ENCODE peak calls at places on chromosomes 4 and X, in seven cellular contexts. L is endothelial cell of umbilical vein, X is esophagus squamous epithelium, V is uterus, J is lower leg skin, U is ovary, K is A549. H is an unnamed sample.

GRCh38 chr4:18441676-18442075 is 420.1 kb upstream of the LCORL start:
- DNase-seq in L (no peak), K (no peak), X (no peak), V (no peak), U (no peak), J (no peak), H (no peak)

GRCh38 chrX:117969337-117969736 is 147.3 kb downstream of the KLHL13 start:
- DNase-seq in V (no peak), K (no peak), L (no peak), U (no peak), J (no peak), X (no peak), H (no peak)

GRCh38 chr4:158824425-158825274 is 55.8 kb downstream of the FNIP2 start:
- DNase-seq in J (no peak), U (no peak), X (no peak), K (no peak), V (no peak), L (peak), H (no peak)

GRCh38 chr4:83362492-83363329 is 28.1 kb upstream of the HPSE start:
- DNase-seq in V (no peak), U (no peak), L (peak), X (no peak), K (peak), J (no peak), H (peak)

GRCh38 chrX:106898462-106898861 is 4.7 kb downstream of the RIPPLY1 start:
- DNase-seq in X (no peak), V (no peak), J (no peak), L (peak), K (peak), U (no peak), H (no peak)

GRCh38 chr4:1218892-1219552 is 29.9 kb downstream of the CTBP1 start:
- DNase-seq in U (no peak), X (no peak), K (no peak), J (no peak), L (no peak), V (no peak), H (peak)

GRCh38 chr4:113657834-113658233 is 103.7 kb downstream of the CAMK2D start:
- DNase-seq in V (no peak), K (no peak), U (no peak), J (no peak), L (peak), X (no peak), H (no peak)

GRCh38 chr4:53459548-53459947 is 82.1 kb downstream of the FIP1L1 start:
- DNase-seq in L (peak), K (no peak), J (no peak), U (no peak), V (no peak), X (no peak), H (no peak)

GRCh38 chrX:149962010-149962409 is 23.7 kb upstream of the EOLA2 start:
- DNase-seq in K (no peak), J (no peak), U (no peak), V (no peak), X (no peak), L (no peak), H (no peak)

GRCh38 chr4:54717694-54718093 is 59.9 kb downstream of the KIT start:
- DNase-seq in U (no peak), X (no peak), K (no peak), L (no peak), V (no peak), J (no peak), H (no peak)

GRCh38 chr4:87209696-87210095 is 10.7 kb downstream of the KLHL8 start:
- DNase-seq in K (no peak), U (peak), L (no peak), J (peak), X (no peak), V (peak), H (peak)

GRCh38 chrX:120474085-120474484 is 5.0 kb upstream of the LAMP2 start:
- DNase-seq in L (no peak), K (no peak), J (no peak), V (no peak), U (no peak), X (no peak), H (no peak)

GRCh38 chr4:61427818-61428495 is 227.8 kb downstream of the ADGRL3 start:
- DNase-seq in L (no peak), U (no peak), K (no peak), J (no peak), V (no peak), X (no peak), H (no peak)

GRCh38 chr4:2651546-2651945 is 104.6 kb downstream of the TNIP2 start:
- DNase-seq in U (no peak), L (no peak), K (no peak), J (no peak), X (no peak), V (no peak), H (no peak)

GRCh38 chr4:111988514-111988913 is 156.7 kb upstream of the FAM241A start:
- DNase-seq in L (no peak), U (no peak), K (no peak), V (no peak), J (no peak), X (no peak), H (no peak)

GRCh38 chrX:19566359-19567141 is 51.2 kb upstream of the MAP3K15 start:
- DNase-seq in J (no peak), L (peak), X (no peak), V (no peak), U (no peak), K (no peak), H (peak)

DNA sequence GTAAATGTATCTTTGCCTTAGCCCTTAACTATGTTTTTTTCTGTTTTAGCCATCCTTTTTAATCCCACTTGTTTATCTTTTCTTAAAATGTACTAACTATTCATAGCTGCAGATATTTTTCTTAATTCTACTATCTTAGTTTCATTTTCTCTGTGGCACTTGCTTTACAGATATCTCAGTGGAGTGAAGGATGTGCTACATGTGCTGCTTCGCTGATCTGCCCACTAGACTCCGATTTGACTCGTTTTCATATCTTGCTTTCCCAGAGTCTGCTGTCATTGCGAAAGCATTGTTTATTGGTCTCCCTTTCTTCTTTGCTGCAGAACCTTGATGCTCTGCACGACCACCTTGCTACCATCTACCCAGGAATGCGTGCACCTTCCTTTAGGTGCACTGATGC is 30.6 kb downstream of the GUCY1B1 start:
- DNase-seq in X (no peak), J (no peak), V (no peak), K (no peak), U (no peak), L (no peak), H (no peak)
- H3K4me3 ChIP-seq in X (no peak), J (no peak), V (no peak), K (no peak), U (peak), L (no peak), H (no peak)

GRCh38 chrX:73943900-73944581 is 359.9 kb upstream of the ZCCHC13 start:
- DNase-seq in L (peak), U (peak), K (peak), J (peak), V (peak), X (peak), H (peak)
- TF ChIP-seq POLR2A in L (peak), U (peak), K (peak), J (no peak), V (peak), X (no peak), H (peak)

GRCh38 chr4:85831647-85832046 is 356.7 kb downstream of the ARHGAP24 start:
- DNase-seq in J (no peak), K (no peak), L (no peak), U (no peak), V (no peak), X (no peak), H (no peak)

GRCh38 chr4:85824166-85824945 is 349.4 kb downstream of the ARHGAP24 start:
- DNase-seq in J (no peak), X (no peak), L (peak), V (no peak), K (no peak), U (no peak), H (no peak)

GRCh38 chr4:85829276-85830051 is 354.5 kb downstream of the ARHGAP24 start:
- DNase-seq in V (no peak), U (no peak), X (no peak), L (no peak), K (no peak), J (no peak), H (no peak)

GRCh38 chr4:85825937-85826678 is 351.2 kb downstream of the ARHGAP24 start:
- DNase-seq in L (peak), J (no peak), U (no peak), K (peak), X (no peak), V (no peak), H (peak)

DNA sequence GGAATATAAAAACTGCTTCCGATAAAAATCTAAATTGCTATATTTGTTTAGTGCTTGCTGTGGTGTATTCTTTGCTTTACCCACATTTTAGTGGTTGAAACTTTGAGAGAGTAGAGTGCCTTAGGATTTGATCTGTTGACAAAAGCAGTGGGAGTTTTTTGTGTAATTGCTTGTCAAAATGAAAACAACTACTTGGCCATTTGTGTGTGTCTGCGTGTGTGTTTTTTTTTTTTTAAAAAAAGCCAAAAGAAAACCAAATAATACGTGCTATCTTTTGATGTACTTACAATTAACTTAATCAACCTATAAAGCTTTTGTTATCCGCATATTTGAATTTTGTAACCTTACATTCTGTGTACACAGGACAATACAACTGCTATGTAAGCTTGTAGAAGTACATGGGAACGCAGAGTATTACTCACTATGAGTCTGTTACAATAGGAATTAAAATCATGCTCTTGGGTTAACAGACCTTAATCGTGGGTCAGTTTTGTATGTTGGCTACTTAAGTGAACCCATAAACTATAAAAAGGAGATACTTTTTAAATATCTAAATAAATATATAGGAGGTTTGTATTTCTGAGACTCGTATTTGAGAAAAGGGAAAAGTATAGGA is 353.5 kb downstream of the ARHGAP24 start:
- DNase-seq in J (no peak), L (no peak), V (no peak), K (no peak), X (no peak), U (no peak), H (no peak)
- H3K4me3 ChIP-seq in J (no peak), L (no peak), V (no peak), K (peak), X (no peak), U (no peak), H (no peak)

GRCh38 chr4:105455998-105456397 is 17.9 kb downstream of the PPA2 start:
- DNase-seq in K (no peak), J (no peak), L (no peak), U (no peak), V (no peak), X (no peak), H (no peak)

GRCh38 chr4:105457997-105458396 is 15.9 kb downstream of the PPA2 start:
- DNase-seq in K (no peak), V (no peak), L (no peak), U (no peak), X (no peak), J (no peak), H (no peak)

GRCh38 chr4:105455182-105455581 is 18.7 kb downstream of the PPA2 start:
- DNase-seq in V (no peak), K (no peak), X (no peak), J (no peak), U (no peak), L (peak), H (no peak)

GRCh38 chr4:105451346-105451745 is 22.5 kb downstream of the PPA2 start:
- DNase-seq in L (no peak), V (no peak), J (no peak), U (no peak), K (no peak), X (no peak), H (no peak)

DNA sequence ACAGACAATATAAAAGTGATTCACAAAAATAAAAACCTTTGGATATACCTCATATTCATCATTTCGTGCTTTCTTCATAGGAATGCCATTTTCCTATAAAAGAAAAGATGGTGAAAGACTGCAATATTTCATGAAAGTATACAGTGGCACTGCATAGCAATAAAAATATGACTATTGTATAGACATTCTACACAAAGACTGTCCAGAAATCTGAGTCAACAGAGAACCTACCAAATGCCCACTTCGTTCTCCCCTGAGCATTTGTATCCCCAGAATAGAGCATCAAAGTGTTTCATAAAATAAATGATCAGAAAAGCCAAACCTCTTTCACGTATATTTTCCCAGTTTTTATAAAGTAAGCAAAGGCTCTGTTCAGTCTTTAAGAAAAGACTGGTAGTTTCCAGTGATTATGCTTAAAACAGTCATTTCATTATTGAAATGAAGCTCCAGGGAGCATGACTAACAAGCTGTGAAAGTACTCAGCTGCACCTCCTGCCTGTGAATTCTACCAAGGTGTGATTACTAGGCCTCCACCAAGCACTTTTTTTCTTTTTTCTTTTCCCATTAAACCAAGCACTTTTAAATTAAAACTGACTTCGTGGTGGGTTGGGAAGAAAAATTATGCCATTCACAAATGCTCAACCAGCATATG is 20.2 kb downstream of the PPA2 start:
- DNase-seq in K (no peak), L (no peak), X (no peak), J (no peak), U (no peak), V (no peak), H (no peak)
- TF ChIP-seq POLR2A in K (no peak), L (no peak), X (no peak), J (no peak), U (no peak), V (no peak), H (no peak)

DNA sequence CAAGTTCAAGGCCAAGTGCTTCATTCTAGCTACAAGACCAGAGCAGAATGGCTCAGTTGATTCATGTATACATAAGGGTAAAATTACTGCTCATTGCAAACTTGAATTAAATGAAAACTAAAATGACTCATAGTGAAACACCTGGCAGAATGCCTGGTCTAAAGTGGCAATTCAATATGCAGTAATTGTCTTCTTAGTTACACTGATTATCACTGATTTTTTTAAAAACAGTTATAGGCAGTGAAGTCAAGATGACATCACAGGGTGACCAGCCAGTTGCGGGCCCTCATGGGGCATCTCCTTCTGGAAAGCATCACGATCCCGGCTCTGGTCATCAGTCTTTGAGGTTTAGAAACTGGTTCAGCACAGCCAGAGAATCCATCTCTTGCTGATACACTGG is 154.2 kb downstream of the RAB28 start:
- DNase-seq in J (no peak), X (no peak), K (no peak), U (no peak), L (peak), V (no peak), H (no peak)
- H3K4me3 ChIP-seq in J (no peak), X (no peak), K (no peak), U (no peak), L (no peak), V (no peak), H (no peak)

DNA sequence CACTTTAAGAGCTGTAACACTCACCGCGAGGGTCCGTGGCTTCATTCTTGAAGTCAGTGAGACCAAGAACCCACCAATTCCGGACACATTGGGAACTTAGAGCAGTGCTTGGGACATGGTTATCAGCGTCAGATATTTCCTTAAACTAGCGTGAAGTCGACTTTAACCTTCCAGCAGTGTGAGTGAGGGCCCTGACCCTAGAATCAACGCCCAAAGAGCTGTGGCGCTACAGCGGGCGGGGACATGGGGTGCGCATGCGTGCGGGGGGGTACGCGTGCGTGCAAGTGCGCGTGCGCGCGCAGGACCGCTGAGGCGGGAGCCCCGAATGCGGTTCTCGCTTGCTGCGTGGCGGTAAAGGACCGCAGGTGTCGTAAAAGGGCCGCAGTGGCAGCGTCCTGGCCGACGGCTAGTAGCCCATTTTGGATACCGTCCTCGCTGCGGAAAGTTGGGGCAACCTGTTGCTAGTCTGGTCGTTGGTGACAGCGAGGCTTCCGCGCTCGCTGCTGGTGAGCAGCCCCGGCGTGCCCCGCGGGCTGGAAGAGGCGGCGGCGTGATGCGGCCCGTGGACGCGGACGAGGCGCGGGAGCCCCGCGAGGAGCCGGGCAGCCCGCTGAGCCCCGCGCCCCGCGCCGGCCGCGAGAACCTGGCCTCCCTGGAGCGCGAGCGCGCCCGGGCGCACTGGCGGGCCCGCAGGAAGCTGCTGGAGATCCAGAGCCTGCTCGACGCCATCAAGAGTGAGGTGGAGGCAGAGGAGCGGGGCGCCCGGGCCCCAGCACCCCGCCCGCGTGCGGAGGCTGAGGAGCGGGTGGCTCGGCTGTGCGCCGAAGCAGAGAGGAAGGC is 19.8 kb upstream of the S100P start:
- DNase-seq in J (peak), U (peak), L (peak), X (peak), V (peak), K (peak), H (peak)
- TF ChIP-seq POLR2A in J (peak), U (no peak), L (peak), X (peak), V (peak), K (peak), H (peak)